ENCODE peak calls at places on chromosomes 11 and 22, in ten cellular contexts. One of them, this sample, is unnamed.

GRCh38 chr11:86571273-86571948 is 101.0 kb downstream of the ME3 start:
- DNase-seq in GM13976: no peak
- DNase-seq in tibial artery: no peak
- DNase-seq in body of pancreas: no peak
- DNase-seq in stomach: no peak
- DNase-seq in NB4: peak
- DNase-seq in CD8-positive, alpha-beta T cell: no peak
- DNase-seq in kidney: no peak
- DNase-seq in hepatocyte: peak
- DNase-seq in cardiac fibroblast: no peak
- DNase-seq in this sample: peak

GRCh38 chr11:83007909-83008580 is 63.7 kb downstream of the RAB30 start:
- DNase-seq in body of pancreas: peak
- DNase-seq in kidney: peak
- DNase-seq in tibial artery: peak
- DNase-seq in stomach: peak
- DNase-seq in hepatocyte: peak
- DNase-seq in CD8-positive, alpha-beta T cell: no peak
- DNase-seq in GM13976: peak
- DNase-seq in NB4: no peak
- DNase-seq in cardiac fibroblast: no peak
- DNase-seq in this sample: no peak

GRCh38 chr11:60378359-60378758 is at the start of gene MS4A7:
- DNase-seq in CD8-positive, alpha-beta T cell: no peak
- DNase-seq in stomach: no peak
- DNase-seq in hepatocyte: no peak
- DNase-seq in NB4: peak
- DNase-seq in tibial artery: peak
- DNase-seq in cardiac fibroblast: no peak
- DNase-seq in body of pancreas: peak
- DNase-seq in GM13976: peak
- DNase-seq in kidney: no peak
- DNase-seq in this sample: no peak

GRCh38 chr11:17939542-17939941 is 73.3 kb downstream of the SERGEF start:
- DNase-seq in tibial artery: no peak
- DNase-seq in NB4: no peak
- DNase-seq in stomach: no peak
- DNase-seq in hepatocyte: no peak
- DNase-seq in cardiac fibroblast: no peak
- DNase-seq in CD8-positive, alpha-beta T cell: no peak
- DNase-seq in body of pancreas: no peak
- DNase-seq in GM13976: no peak
- DNase-seq in kidney: no peak
- DNase-seq in this sample: no peak

GRCh38 chr11:125175896-125176575 is 11.5 kb downstream of the PKNOX2 start:
- DNase-seq in stomach: no peak
- DNase-seq in hepatocyte: no peak
- DNase-seq in GM13976: no peak
- DNase-seq in CD8-positive, alpha-beta T cell: no peak
- DNase-seq in body of pancreas: peak
- DNase-seq in tibial artery: peak
- DNase-seq in NB4: peak
- DNase-seq in cardiac fibroblast: no peak
- DNase-seq in kidney: no peak
- DNase-seq in this sample: no peak

GRCh38 chr11:18394928-18395734 is 768 bp downstream of the LDHA start:
- DNase-seq in NB4: peak
- DNase-seq in kidney: no peak
- DNase-seq in stomach: peak
- DNase-seq in tibial artery: no peak
- DNase-seq in body of pancreas: peak
- DNase-seq in CD8-positive, alpha-beta T cell: peak
- DNase-seq in GM13976: no peak
- DNase-seq in cardiac fibroblast: no peak
- DNase-seq in hepatocyte: peak
- DNase-seq in this sample: no peak

GRCh38 chr11:37788141-37788877 is 1190.3 kb upstream of the RAG2 start:
- DNase-seq in CD8-positive, alpha-beta T cell: no peak
- DNase-seq in kidney: no peak
- DNase-seq in stomach: no peak
- DNase-seq in tibial artery: no peak
- DNase-seq in cardiac fibroblast: peak
- DNase-seq in body of pancreas: no peak
- DNase-seq in GM13976: no peak
- DNase-seq in hepatocyte: no peak
- DNase-seq in NB4: no peak
- DNase-seq in this sample: peak

GRCh38 chr11:61654397-61654829 is 25.8 kb upstream of the DAGLA start:
- DNase-seq in kidney: peak
- DNase-seq in tibial artery: peak
- DNase-seq in hepatocyte: no peak
- DNase-seq in cardiac fibroblast: no peak
- DNase-seq in NB4: peak
- DNase-seq in GM13976: no peak
- DNase-seq in stomach: no peak
- DNase-seq in CD8-positive, alpha-beta T cell: no peak
- DNase-seq in body of pancreas: peak
- DNase-seq in this sample: no peak

GRCh38 chr11:74493816-74494630 is 499 bp upstream of the LIPT2 start:
- DNase-seq in stomach: no peak
- DNase-seq in GM13976: no peak
- DNase-seq in NB4: no peak
- DNase-seq in tibial artery: no peak
- DNase-seq in hepatocyte: no peak
- DNase-seq in cardiac fibroblast: peak
- DNase-seq in CD8-positive, alpha-beta T cell: no peak
- DNase-seq in kidney: no peak
- DNase-seq in body of pancreas: no peak
- DNase-seq in this sample: peak

GRCh38 chr11:47104337-47104950 is 72.2 kb downstream of the ARFGAP2 start:
- DNase-seq in GM13976: no peak
- DNase-seq in kidney: no peak
- DNase-seq in hepatocyte: no peak
- DNase-seq in tibial artery: no peak
- DNase-seq in cardiac fibroblast: peak
- DNase-seq in body of pancreas: no peak
- DNase-seq in stomach: no peak
- DNase-seq in CD8-positive, alpha-beta T cell: no peak
- DNase-seq in NB4: no peak
- DNase-seq in this sample: no peak

GRCh38 chr22:28151241-28151640 is 232.2 kb upstream of the PITPNB start:
- DNase-seq in CD8-positive, alpha-beta T cell: no peak
- DNase-seq in cardiac fibroblast: no peak
- DNase-seq in GM13976: no peak
- DNase-seq in kidney: no peak
- DNase-seq in body of pancreas: no peak
- DNase-seq in stomach: no peak
- DNase-seq in hepatocyte: peak
- DNase-seq in tibial artery: no peak
- DNase-seq in NB4: no peak
- DNase-seq in this sample: no peak

GRCh38 chr22:29266564-29267461 is 968 bp downstream of the RHBDD3 start:
- DNase-seq in cardiac fibroblast: peak
- DNase-seq in hepatocyte: no peak
- DNase-seq in kidney: no peak
- DNase-seq in NB4: peak
- DNase-seq in GM13976: no peak
- DNase-seq in CD8-positive, alpha-beta T cell: no peak
- DNase-seq in body of pancreas: no peak
- DNase-seq in tibial artery: peak
- DNase-seq in stomach: no peak
- DNase-seq in this sample: peak

DNA sequence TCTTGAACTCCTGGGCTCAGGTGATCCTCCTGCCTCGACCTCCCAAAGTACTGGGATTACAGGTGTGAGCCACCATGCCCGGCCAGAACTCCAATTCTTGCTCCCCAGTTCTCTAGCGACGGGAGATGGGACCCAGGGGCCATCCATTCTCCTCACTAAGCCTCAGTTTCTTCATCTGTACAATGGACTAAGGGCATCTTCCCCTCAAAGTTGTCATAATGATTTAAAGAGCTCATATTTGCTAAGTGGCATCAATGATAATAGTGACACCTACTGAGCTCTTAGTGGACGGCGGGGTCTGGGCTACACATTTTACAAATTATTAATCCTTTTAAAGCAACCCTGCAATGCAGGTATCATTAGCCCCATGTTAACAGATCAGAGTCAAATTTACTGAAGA is 34.5 kb downstream of the KIAA0930 start:
- DNase-seq in hepatocyte: no peak
- DNase-seq in stomach: no peak
- DNase-seq in cardiac fibroblast: no peak
- DNase-seq in body of pancreas: no peak
- DNase-seq in GM13976: no peak
- DNase-seq in CD8-positive, alpha-beta T cell: no peak
- DNase-seq in tibial artery: no peak
- DNase-seq in NB4: no peak
- DNase-seq in kidney: no peak
- DNase-seq in this sample: no peak
- TF ChIP-seq CTCF in hepatocyte: no peak
- TF ChIP-seq CTCF in stomach: no peak
- TF ChIP-seq CTCF in cardiac fibroblast: no peak
- TF ChIP-seq CTCF in body of pancreas: no peak
- TF ChIP-seq CTCF in GM13976: no peak
- TF ChIP-seq CTCF in CD8-positive, alpha-beta T cell: no peak
- TF ChIP-seq CTCF in tibial artery: no peak
- TF ChIP-seq CTCF in NB4: no peak
- TF ChIP-seq CTCF in kidney: no peak
- TF ChIP-seq CTCF in this sample: no peak

GRCh38 chr22:48097723-48098122 is 1335.3 kb downstream of the TBC1D22A start:
- DNase-seq in tibial artery: peak
- DNase-seq in body of pancreas: no peak
- DNase-seq in GM13976: no peak
- DNase-seq in kidney: no peak
- DNase-seq in NB4: no peak
- DNase-seq in CD8-positive, alpha-beta T cell: no peak
- DNase-seq in cardiac fibroblast: no peak
- DNase-seq in stomach: no peak
- DNase-seq in hepatocyte: no peak
- DNase-seq in this sample: no peak
- TF ChIP-seq CTCF in tibial artery: no peak
- TF ChIP-seq CTCF in body of pancreas: no peak
- TF ChIP-seq CTCF in GM13976: no peak
- TF ChIP-seq CTCF in kidney: no peak
- TF ChIP-seq CTCF in NB4: no peak
- TF ChIP-seq CTCF in CD8-positive, alpha-beta T cell: no peak
- TF ChIP-seq CTCF in cardiac fibroblast: no peak
- TF ChIP-seq CTCF in stomach: no peak
- TF ChIP-seq CTCF in hepatocyte: no peak
- TF ChIP-seq CTCF in this sample: no peak

GRCh38 chr11:910044-910588 is 494 bp downstream of the CHID1 start:
- DNase-seq in kidney: no peak
- DNase-seq in tibial artery: no peak
- DNase-seq in cardiac fibroblast: no peak
- DNase-seq in NB4: no peak
- DNase-seq in hepatocyte: no peak
- DNase-seq in CD8-positive, alpha-beta T cell: no peak
- DNase-seq in body of pancreas: peak
- DNase-seq in GM13976: no peak
- DNase-seq in stomach: no peak
- DNase-seq in this sample: no peak

GRCh38 chr11:912266-912665 is 1.7 kb upstream of the CHID1 start:
- DNase-seq in body of pancreas: no peak
- DNase-seq in kidney: no peak
- DNase-seq in cardiac fibroblast: no peak
- DNase-seq in stomach: no peak
- DNase-seq in CD8-positive, alpha-beta T cell: no peak
- DNase-seq in tibial artery: no peak
- DNase-seq in GM13976: no peak
- DNase-seq in hepatocyte: no peak
- DNase-seq in NB4: no peak
- DNase-seq in this sample: no peak

GRCh38 chr11:911890-912219 is 1.2 kb upstream of the CHID1 start:
- DNase-seq in NB4: no peak
- DNase-seq in CD8-positive, alpha-beta T cell: no peak
- DNase-seq in cardiac fibroblast: no peak
- DNase-seq in body of pancreas: no peak
- DNase-seq in GM13976: no peak
- DNase-seq in kidney: no peak
- DNase-seq in hepatocyte: no peak
- DNase-seq in stomach: no peak
- DNase-seq in tibial artery: no peak
- DNase-seq in this sample: no peak

GRCh38 chr11:910589-911030 is at the start of gene CHID1:
- DNase-seq in hepatocyte: peak
- DNase-seq in cardiac fibroblast: peak
- DNase-seq in NB4: peak
- DNase-seq in body of pancreas: peak
- DNase-seq in tibial artery: peak
- DNase-seq in stomach: peak
- DNase-seq in CD8-positive, alpha-beta T cell: peak
- DNase-seq in kidney: peak
- DNase-seq in GM13976: peak
- DNase-seq in this sample: peak

DNA sequence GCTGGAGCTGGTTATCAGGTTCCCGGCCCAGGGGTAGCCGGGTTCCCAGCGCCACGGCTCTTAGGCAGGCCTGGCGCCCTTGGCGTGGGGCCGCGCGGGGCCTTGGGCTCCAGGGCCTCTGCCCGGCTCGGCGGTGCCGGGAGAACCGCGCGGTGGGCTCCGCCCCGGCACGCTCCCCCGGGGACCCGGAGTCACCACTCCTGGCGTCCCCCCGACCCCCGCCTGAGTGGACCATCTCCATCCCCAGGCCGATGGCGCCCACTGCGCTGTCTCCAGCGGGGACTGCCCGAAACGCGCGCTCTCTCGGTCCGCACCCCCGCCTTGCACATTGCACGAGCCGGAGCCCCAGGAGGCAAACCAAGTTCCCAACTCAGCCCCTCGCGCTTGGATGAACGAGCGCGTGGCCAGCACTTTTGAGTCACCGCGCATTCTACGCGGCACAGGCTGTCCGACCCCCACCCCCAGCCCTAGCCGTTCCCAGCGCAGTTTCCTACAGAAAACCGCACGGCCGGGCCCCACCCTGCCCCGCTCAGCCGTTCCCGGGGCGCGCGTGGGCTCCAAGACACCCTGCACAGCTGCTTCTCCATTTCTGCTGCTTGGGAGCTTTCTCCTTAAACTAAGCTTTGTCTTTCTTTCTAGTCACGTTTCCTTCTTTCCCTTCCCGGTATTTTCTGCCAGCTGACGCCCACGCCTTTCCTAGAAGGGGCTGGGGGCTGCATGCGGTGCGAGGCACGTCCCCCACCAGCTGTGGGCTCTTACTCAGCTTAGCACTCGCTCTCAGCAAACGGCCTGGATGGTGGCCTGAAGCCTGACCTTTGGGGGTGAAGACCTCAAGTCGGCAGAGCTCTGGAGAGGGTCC is 650 bp upstream of the CHID1 start:
- DNase-seq in cardiac fibroblast: peak
- DNase-seq in CD8-positive, alpha-beta T cell: no peak
- DNase-seq in kidney: peak
- DNase-seq in GM13976: peak
- DNase-seq in stomach: peak
- DNase-seq in hepatocyte: peak
- DNase-seq in body of pancreas: peak
- DNase-seq in NB4: peak
- DNase-seq in tibial artery: peak
- DNase-seq in this sample: peak
- TF ChIP-seq CTCF in cardiac fibroblast: no peak
- TF ChIP-seq CTCF in CD8-positive, alpha-beta T cell: no peak
- TF ChIP-seq CTCF in kidney: no peak
- TF ChIP-seq CTCF in GM13976: peak
- TF ChIP-seq CTCF in stomach: no peak
- TF ChIP-seq CTCF in hepatocyte: no peak
- TF ChIP-seq CTCF in body of pancreas: peak
- TF ChIP-seq CTCF in NB4: no peak
- TF ChIP-seq CTCF in tibial artery: no peak
- TF ChIP-seq CTCF in this sample: no peak

GRCh38 chr11:30653606-30654005 is 67.5 kb upstream of the MPPED2 start:
- DNase-seq in cardiac fibroblast: no peak
- DNase-seq in kidney: no peak
- DNase-seq in stomach: no peak
- DNase-seq in GM13976: no peak
- DNase-seq in hepatocyte: no peak
- DNase-seq in body of pancreas: no peak
- DNase-seq in NB4: no peak
- DNase-seq in tibial artery: no peak
- DNase-seq in CD8-positive, alpha-beta T cell: no peak
- DNase-seq in this sample: no peak
- TF ChIP-seq CTCF in cardiac fibroblast: no peak
- TF ChIP-seq CTCF in kidney: no peak
- TF ChIP-seq CTCF in stomach: no peak
- TF ChIP-seq CTCF in GM13976: no peak
- TF ChIP-seq CTCF in hepatocyte: no peak
- TF ChIP-seq CTCF in body of pancreas: no peak
- TF ChIP-seq CTCF in NB4: no peak
- TF ChIP-seq CTCF in tibial artery: no peak
- TF ChIP-seq CTCF in CD8-positive, alpha-beta T cell: no peak
- TF ChIP-seq CTCF in this sample: no peak